ENCODE peak calls at places on chromosomes 13 and 19, in ten cellular contexts. X is mucosa of descending colon; Y is cardiac muscle cell; J is fibroblast of pulmonary artery; A is CD8-positive, alpha-beta memory T cell; M is thoracic aorta; D is fibroblast of mammary gland; K is PC-3; N is fibroblast of lung; R is lung. G is an unnamed sample.

GRCh38 chr19:1290245-1290698 is 4.6 kb downstream of the EFNA2 start:
- DNase-seq in D (no peak), R (no peak), N (no peak), M (no peak), K (no peak), Y (no peak), J (no peak), A (no peak), X (peak), G (no peak)

GRCh38 chr13:42011601-42012401 is 36.6 kb upstream of the DGKH start:
- DNase-seq in N (no peak), D (no peak), K (no peak), M (no peak), X (peak), R (no peak), A (no peak), J (no peak), Y (no peak), G (no peak)

GRCh38 chr19:27794444-27795042 is 1418.4 kb downstream of the UQCRFS1 start:
- DNase-seq in D (peak), M (no peak), R (no peak), Y (peak), K (peak), J (peak), A (no peak), X (no peak), N (peak), G (no peak)

GRCh38 chr19:10818306-10819123 is 17.5 kb downstream of the TMED1 start:
- DNase-seq in M (no peak), Y (no peak), K (no peak), A (no peak), D (no peak), N (no peak), J (no peak), X (no peak), R (no peak), G (no peak)

GRCh38 chr19:815775-816499 is 5.8 kb downstream of the PLPPR3 start:
- DNase-seq in D (no peak), R (no peak), J (no peak), Y (no peak), K (no peak), X (no peak), M (no peak), A (no peak), N (no peak), G (no peak)

GRCh38 chr13:21999666-22000065 is 328.8 kb downstream of the FGF9 start:
- DNase-seq in J (no peak), N (no peak), M (no peak), A (no peak), D (no peak), R (no peak), Y (no peak), K (no peak), X (no peak), G (no peak)

GRCh38 chr13:51585234-51585672 is 991 bp downstream of the WDFY2 start:
- DNase-seq in K (no peak), N (peak), Y (peak), R (no peak), D (peak), X (no peak), M (no peak), A (no peak), J (peak), G (no peak)

GRCh38 chr19:30450945-30451344 is 78.8 kb downstream of the ZNF536 start:
- DNase-seq in X (no peak), N (no peak), D (no peak), M (no peak), R (no peak), J (no peak), Y (no peak), A (no peak), K (no peak), G (no peak)

GRCh38 chr13:40484101-40484800 is 182.2 kb downstream of the FOXO1 start:
- DNase-seq in N (no peak), Y (no peak), K (no peak), R (no peak), D (no peak), M (no peak), J (no peak), A (no peak), X (no peak), G (no peak)

GRCh38 chr13:37645181-37645580 is 46.6 kb upstream of the POSTN start:
- DNase-seq in A (no peak), M (no peak), J (no peak), R (no peak), Y (peak), N (no peak), D (no peak), X (no peak), K (no peak), G (no peak)

GRCh38 chr13:99033814-99034213 is 56.0 kb upstream of the DOCK9 start:
- DNase-seq in N (peak), M (no peak), X (no peak), A (no peak), D (peak), J (peak), Y (peak), R (no peak), K (peak), G (no peak)

GRCh38 chr13:72693832-72694231 is 33.6 kb downstream of the MZT1 start:
- DNase-seq in N (no peak), Y (no peak), K (no peak), D (no peak), X (no peak), A (no peak), R (no peak), M (no peak), J (no peak), G (no peak)

GRCh38 chr19:33488826-33489225 is 32.8 kb downstream of the PEPD start:
- DNase-seq in M (no peak), N (no peak), A (no peak), X (no peak), D (no peak), R (no peak), J (no peak), Y (no peak), K (no peak), G (no peak)

GRCh38 chr19:41144403-41144802 is 30.2 kb downstream of the CYP2F1 start:
- DNase-seq in R (peak), A (peak), X (peak), M (peak), N (peak), J (peak), K (peak), D (peak), Y (peak), G (peak)

GRCh38 chr19:5046339-5047039 is 77.6 kb downstream of the KDM4B start:
- DNase-seq in R (peak), M (no peak), X (peak), A (no peak), J (no peak), K (peak), N (no peak), D (no peak), Y (no peak), G (peak)
- H3K4me3 ChIP-seq in R (no peak), M (no peak), X (no peak), A (no peak), J (no peak), K (peak), N (no peak), D (no peak), Y (no peak), G (no peak)

DNA sequence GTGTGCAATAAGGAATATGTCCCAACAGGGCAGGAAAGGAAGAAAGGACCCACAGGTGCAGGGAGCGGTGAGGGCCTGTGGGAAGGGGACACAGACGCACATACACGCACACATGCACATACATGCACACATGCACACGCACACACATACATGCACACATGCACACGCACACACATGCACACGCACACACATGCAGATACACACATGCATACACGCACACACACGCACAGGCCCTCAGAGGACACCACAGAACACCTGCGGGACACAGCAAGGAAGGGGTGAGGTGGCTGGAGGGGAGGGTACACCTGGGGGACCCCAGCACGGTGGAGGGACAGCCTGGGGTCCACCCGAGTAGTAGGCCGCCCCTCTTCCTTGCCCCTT is 12.9 kb downstream of the PIP5K1C start:
- DNase-seq in J (no peak), K (no peak), M (no peak), A (no peak), X (no peak), R (no peak), N (no peak), Y (no peak), D (no peak), G (no peak)
- H3K4me3 ChIP-seq in J (no peak), K (no peak), M (peak), A (peak), X (no peak), R (no peak), N (no peak), Y (no peak), D (no peak), G (no peak)

GRCh38 chr13:24223341-24224231 is 63.1 kb downstream of the SPATA13 start:
- DNase-seq in D (no peak), R (no peak), M (no peak), X (no peak), A (no peak), N (no peak), Y (no peak), J (no peak), K (no peak), G (no peak)
- H3K4me3 ChIP-seq in D (no peak), R (no peak), M (peak), X (no peak), A (peak), N (no peak), Y (no peak), J (no peak), K (no peak), G (no peak)

GRCh38 chr13:36130168-36130541 is 1.0 kb downstream of the DCLK1 start:
- DNase-seq in J (no peak), R (no peak), N (no peak), M (no peak), A (no peak), K (no peak), Y (no peak), X (no peak), D (no peak), G (no peak)
- H3K4me3 ChIP-seq in J (peak), R (no peak), N (peak), M (peak), A (no peak), K (no peak), Y (peak), X (no peak), D (peak), G (peak)

DNA sequence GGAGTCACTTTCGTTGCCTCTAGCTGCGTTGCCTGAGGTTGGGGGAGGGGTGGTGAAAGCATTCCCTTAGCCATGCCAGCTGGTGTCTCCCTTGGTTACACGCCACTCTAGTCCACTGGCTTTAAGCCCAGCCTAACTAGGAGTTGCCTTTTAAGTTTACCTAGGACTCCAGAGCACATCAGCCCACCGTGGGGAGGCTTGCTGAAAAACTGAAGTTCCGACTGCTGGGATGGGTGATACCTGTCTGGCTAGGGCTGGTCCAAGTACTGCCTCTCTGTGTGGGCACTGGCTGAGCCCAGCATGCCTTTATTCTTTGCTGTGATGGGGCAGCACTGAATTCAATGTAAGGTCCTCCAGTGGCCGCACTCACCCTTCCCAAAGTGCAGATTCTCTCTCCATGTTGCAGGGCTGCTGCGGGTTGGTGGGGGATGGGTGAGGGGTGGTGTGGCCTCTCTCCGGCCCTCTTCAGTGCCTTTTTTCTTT is 11.8 kb upstream of the CEACAM1 start:
- DNase-seq in N (peak), K (no peak), J (peak), X (no peak), R (no peak), D (no peak), A (no peak), Y (no peak), M (no peak), G (no peak)
- H3K4me3 ChIP-seq in N (no peak), K (no peak), J (no peak), X (no peak), R (no peak), D (no peak), A (no peak), Y (no peak), M (no peak), G (no peak)

GRCh38 chr19:45782162-45782623 is at the start of gene DMPK:
- DNase-seq in N (no peak), K (no peak), J (no peak), A (no peak), R (no peak), D (no peak), M (no peak), X (no peak), Y (peak), G (peak)

GRCh38 chr19:45785097-45785496 is 2.8 kb upstream of the DMPK start:
- DNase-seq in X (no peak), M (no peak), Y (no peak), K (no peak), D (no peak), R (no peak), A (no peak), J (no peak), N (no peak), G (no peak)

GRCh38 chr19:45784096-45784495 is 1.8 kb upstream of the DMPK start:
- DNase-seq in X (no peak), R (no peak), K (no peak), A (no peak), D (no peak), Y (no peak), M (no peak), J (no peak), N (no peak), G (no peak)

GRCh38 chr19:45781282-45782161 is 768 bp downstream of the DMPK start:
- DNase-seq in K (peak), N (no peak), X (no peak), Y (no peak), M (no peak), J (no peak), R (no peak), D (no peak), A (no peak), G (peak)

GRCh38 chr19:45782820-45783785 is 813 bp upstream of the DMPK start:
- DNase-seq in M (no peak), D (peak), N (peak), R (no peak), Y (peak), A (no peak), J (peak), X (no peak), K (peak), G (peak)
- H3K4me3 ChIP-seq in M (peak), D (no peak), N (peak), R (no peak), Y (peak), A (no peak), J (peak), X (no peak), K (peak), G (peak)

DNA sequence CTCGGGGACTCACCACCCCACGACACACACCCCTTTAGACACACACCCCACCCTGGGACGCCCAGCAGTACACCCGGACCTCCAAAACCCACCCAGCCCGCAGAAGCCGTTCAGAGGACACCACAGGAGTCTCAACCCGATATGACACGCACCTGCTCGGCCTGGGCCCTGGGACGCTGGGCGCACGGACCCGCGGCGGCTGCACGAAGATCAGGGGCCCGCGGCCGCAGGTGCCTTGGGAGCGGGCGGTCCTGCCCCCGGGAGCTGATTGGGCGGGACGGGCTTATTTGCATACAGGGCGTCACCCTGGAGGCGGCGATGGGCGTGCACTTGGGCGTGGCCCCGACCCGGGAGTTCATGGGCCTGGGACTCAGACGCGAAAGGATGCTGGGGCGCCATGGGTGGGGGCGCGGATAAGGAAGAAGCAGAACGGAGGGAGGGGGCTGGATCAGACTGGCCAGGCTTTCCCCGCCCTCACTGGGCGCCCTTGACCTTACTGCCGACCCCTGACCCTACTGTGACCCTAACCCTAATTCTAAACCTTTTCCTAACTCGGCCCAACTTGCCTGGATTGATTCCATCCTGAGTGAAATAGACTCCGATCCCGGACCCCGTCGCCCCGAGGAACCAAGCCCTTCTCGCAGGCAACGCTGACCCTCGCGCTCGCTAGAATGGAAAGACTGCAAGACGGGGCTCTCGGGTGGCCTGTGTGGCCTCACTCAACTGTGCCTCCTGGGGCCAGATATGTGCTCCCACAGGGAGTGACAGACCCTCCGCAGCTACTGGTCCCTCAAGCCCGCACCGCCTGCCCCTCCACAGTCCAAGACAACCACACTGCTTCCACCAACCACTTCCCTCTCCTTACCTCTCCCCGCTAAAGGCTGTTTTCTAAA is at the start of gene MEF2B:
- DNase-seq in A (peak), X (peak), D (peak), K (peak), J (peak), R (peak), M (no peak), N (peak), Y (peak), G (peak)
- H3K4me3 ChIP-seq in A (peak), X (no peak), D (no peak), K (no peak), J (no peak), R (no peak), M (peak), N (no peak), Y (no peak), G (peak)

GRCh38 chr19:36113425-36113824 is 1.2 kb downstream of the POLR2I start:
- DNase-seq in R (no peak), M (no peak), N (no peak), J (no peak), D (no peak), A (no peak), X (no peak), K (no peak), Y (no peak), G (no peak)
- H3K4me3 ChIP-seq in R (no peak), M (peak), N (peak), J (peak), D (peak), A (peak), X (no peak), K (peak), Y (no peak), G (peak)

GRCh38 chr19:6712692-6713670 is 7.5 kb downstream of the C3 start:
- DNase-seq in Y (no peak), M (no peak), J (no peak), N (no peak), X (no peak), R (no peak), K (no peak), D (no peak), A (no peak), G (peak)

GRCh38 chr19:6712231-6712630 is 8.2 kb downstream of the C3 start:
- DNase-seq in D (no peak), X (no peak), N (no peak), R (no peak), M (no peak), K (no peak), A (no peak), J (no peak), Y (no peak), G (no peak)

GRCh38 chr19:6711078-6711361 is 9.4 kb downstream of the C3 start:
- DNase-seq in N (no peak), D (no peak), X (no peak), M (no peak), K (no peak), A (no peak), R (no peak), Y (no peak), J (no peak), G (no peak)

GRCh38 chr19:6710273-6711077 is 10.0 kb downstream of the C3 start:
- DNase-seq in N (no peak), K (peak), A (no peak), M (no peak), R (no peak), D (no peak), X (no peak), J (no peak), Y (no peak), G (peak)

GRCh38 chr19:6711605-6712004 is 8.8 kb downstream of the C3 start:
- DNase-seq in J (no peak), X (no peak), A (no peak), Y (no peak), R (no peak), D (no peak), N (no peak), K (no peak), M (no peak), G (peak)
- H3K4me3 ChIP-seq in J (no peak), X (no peak), A (no peak), Y (no peak), R (no peak), D (no peak), N (no peak), K (no peak), M (no peak), G (no peak)